ENCODE peak calls at places on chromosomes 4 and X, in four cellular contexts. One of them, this sample, is unnamed.

GRCh38 chr4:24533364-24533763 is 51.0 kb downstream of the DHX15 start:
- DNase-seq in right lobe of liver: no peak
- DNase-seq in upper lobe of left lung: no peak
- DNase-seq in A549: no peak
- DNase-seq in this sample: no peak

GRCh38 chr4:65656008-65656407 is 14.3 kb downstream of the EPHA5 start:
- DNase-seq in upper lobe of left lung: no peak
- DNase-seq in right lobe of liver: no peak
- DNase-seq in A549: no peak
- DNase-seq in this sample: no peak

GRCh38 chr4:137819964-137820383 is 287.7 kb upstream of the PCDH18 start:
- DNase-seq in upper lobe of left lung: no peak
- DNase-seq in A549: peak; percentile 1
- DNase-seq in right lobe of liver: no peak
- DNase-seq in this sample: peak; percentile 21

GRCh38 chr4:111650553-111651183 is 494.6 kb upstream of the FAM241A start:
- DNase-seq in upper lobe of left lung: no peak
- DNase-seq in right lobe of liver: no peak
- DNase-seq in A549: no peak
- DNase-seq in this sample: no peak

GRCh38 chr4:53364624-53365023 is 1.2 kb downstream of the SCFD2 start:
- DNase-seq in A549: no peak
- DNase-seq in right lobe of liver: no peak
- DNase-seq in upper lobe of left lung: no peak
- DNase-seq in this sample: no peak

GRCh38 chr4:36310793-36311192 is 29.4 kb downstream of the DTHD1 start:
- DNase-seq in right lobe of liver: no peak
- DNase-seq in upper lobe of left lung: peak; percentile 65
- DNase-seq in A549: no peak
- DNase-seq in this sample: no peak

GRCh38 chrX:41594634-41595033 is 94.1 kb upstream of the GPR34 start:
- DNase-seq in right lobe of liver: no peak
- DNase-seq in upper lobe of left lung: no peak
- DNase-seq in A549: no peak
- DNase-seq in this sample: no peak

GRCh38 chr4:121567748-121568147 is 129.0 kb downstream of the ANXA5 start:
- DNase-seq in right lobe of liver: no peak
- DNase-seq in A549: no peak
- DNase-seq in upper lobe of left lung: no peak
- DNase-seq in this sample: no peak

GRCh38 chr4:184062769-184063168 is 154.9 kb downstream of the ENPP6 start:
- DNase-seq in upper lobe of left lung: no peak
- DNase-seq in right lobe of liver: no peak
- DNase-seq in A549: no peak
- DNase-seq in this sample: no peak

GRCh38 chr4:169013396-169013795 is 3.3 kb upstream of the CBR4 start:
- DNase-seq in A549: no peak
- DNase-seq in upper lobe of left lung: no peak
- DNase-seq in right lobe of liver: no peak
- DNase-seq in this sample: no peak

GRCh38 chr4:153488719-153489384 is 22.7 kb downstream of the TMEM131L start:
- DNase-seq in upper lobe of left lung: peak; percentile 53
- DNase-seq in right lobe of liver: no peak
- DNase-seq in A549: no peak
- DNase-seq in this sample: no peak

GRCh38 chr4:14284578-14284977 is 657.1 kb upstream of the BOD1L1 start:
- DNase-seq in A549: no peak
- DNase-seq in right lobe of liver: no peak
- DNase-seq in upper lobe of left lung: no peak
- DNase-seq in this sample: no peak

GRCh38 chr4:7021930-7022658 is 21.1 kb upstream of the TADA2B start:
- DNase-seq in right lobe of liver: no peak
- DNase-seq in A549: peak; percentile 69
- DNase-seq in upper lobe of left lung: no peak
- DNase-seq in this sample: peak; percentile 30

GRCh38 chr4:140085062-140085622 is 68.8 kb downstream of the MAML3 start:
- DNase-seq in upper lobe of left lung: no peak
- DNase-seq in A549: peak; percentile 58
- DNase-seq in right lobe of liver: no peak
- DNase-seq in this sample: no peak

GRCh38 chr4:185534850-185535761 is at the start of gene PDLIM3:
- DNase-seq in right lobe of liver: peak; percentile 56
- DNase-seq in A549: peak; percentile 21
- DNase-seq in upper lobe of left lung: peak; percentile 43
- DNase-seq in this sample: no peak

GRCh38 chr4:165096776-165097175 is 15.9 kb downstream of the TMEM192 start:
- DNase-seq in A549: peak; percentile 6
- DNase-seq in right lobe of liver: no peak
- DNase-seq in upper lobe of left lung: no peak
- DNase-seq in this sample: no peak

GRCh38 chr4:151940290-151940689 is 179.5 kb upstream of the GATB start:
- DNase-seq in upper lobe of left lung: no peak
- DNase-seq in A549: no peak
- DNase-seq in right lobe of liver: no peak
- DNase-seq in this sample: no peak

GRCh38 chrX:108834036-108834435 is 97.7 kb upstream of the IRS4 start:
- DNase-seq in A549: no peak
- DNase-seq in upper lobe of left lung: no peak
- DNase-seq in right lobe of liver: no peak
- DNase-seq in this sample: no peak

GRCh38 chr4:8697826-8698225 is 105.3 kb downstream of the CPZ start:
- DNase-seq in right lobe of liver: no peak
- DNase-seq in upper lobe of left lung: no peak
- DNase-seq in A549: no peak
- DNase-seq in this sample: no peak

GRCh38 chr4:184937030-184937710 is 81.1 kb upstream of the HELT start:
- DNase-seq in A549: no peak
- DNase-seq in upper lobe of left lung: no peak
- DNase-seq in right lobe of liver: no peak
- DNase-seq in this sample: no peak

GRCh38 chr4:171875291-171875690 is 62.1 kb downstream of the GALNTL6 start:
- DNase-seq in upper lobe of left lung: no peak
- DNase-seq in A549: no peak
- DNase-seq in right lobe of liver: no peak
- DNase-seq in this sample: no peak

GRCh38 chr4:47383829-47384427 is 79.6 kb downstream of the COMMD8 start:
- DNase-seq in A549: peak; percentile 1
- DNase-seq in right lobe of liver: no peak
- DNase-seq in upper lobe of left lung: no peak
- DNase-seq in this sample: no peak

GRCh38 chr4:117983541-117984451 is 50.5 kb upstream of the NDST3 start:
- DNase-seq in A549: no peak
- DNase-seq in right lobe of liver: no peak
- DNase-seq in upper lobe of left lung: no peak
- DNase-seq in this sample: no peak

GRCh38 chr4:145935253-145936141 is 3.1 kb downstream of the ZNF827 start:
- DNase-seq in A549: no peak
- DNase-seq in upper lobe of left lung: peak; percentile 34
- DNase-seq in right lobe of liver: no peak
- DNase-seq in this sample: no peak

GRCh38 chr4:39526810-39527295 is 386 bp downstream of the UGDH start:
- DNase-seq in A549: no peak
- DNase-seq in upper lobe of left lung: no peak
- DNase-seq in right lobe of liver: no peak
- DNase-seq in this sample: no peak

GRCh38 chr4:183828839-183829238 is 76.3 kb upstream of the STOX2 start:
- DNase-seq in right lobe of liver: no peak
- DNase-seq in A549: no peak
- DNase-seq in upper lobe of left lung: no peak
- DNase-seq in this sample: no peak

GRCh38 chr4:159298502-159298901 is 195.6 kb downstream of the RAPGEF2 start:
- DNase-seq in right lobe of liver: no peak
- DNase-seq in upper lobe of left lung: no peak
- DNase-seq in A549: no peak
- DNase-seq in this sample: peak; percentile 48

GRCh38 chrX:17380221-17380620 is 5.2 kb downstream of the NHS start:
- DNase-seq in A549: no peak
- DNase-seq in right lobe of liver: no peak
- DNase-seq in upper lobe of left lung: no peak
- DNase-seq in this sample: no peak
- H3K27ac ChIP-seq in A549: no peak overlapping the region
- H3K27ac ChIP-seq in right lobe of liver: no peak overlapping the region
- H3K27ac ChIP-seq in upper lobe of left lung: no peak overlapping the region
- H3K27ac ChIP-seq in this sample: no peak overlapping the region

GRCh38 chrX:54496517-54496852 is 451 bp upstream of the FGD1 start:
- DNase-seq in right lobe of liver: no peak
- DNase-seq in upper lobe of left lung: no peak
- DNase-seq in A549: no peak
- DNase-seq in this sample: no peak

GRCh38 chrX:54495814-54496516 is at the start of gene FGD1:
- DNase-seq in upper lobe of left lung: peak; percentile 55
- DNase-seq in A549: peak; percentile 82
- DNase-seq in right lobe of liver: peak; percentile 61
- DNase-seq in this sample: no peak

GRCh38 chrX:54496936-54497335 is 902 bp upstream of the FGD1 start:
- DNase-seq in right lobe of liver: no peak
- DNase-seq in A549: no peak
- DNase-seq in upper lobe of left lung: no peak
- DNase-seq in this sample: no peak

GRCh38 chrX:54494166-54494969 is 1.7 kb downstream of the FGD1 start:
- DNase-seq in right lobe of liver: no peak
- DNase-seq in A549: no peak
- DNase-seq in upper lobe of left lung: no peak
- DNase-seq in this sample: no peak

DNA sequence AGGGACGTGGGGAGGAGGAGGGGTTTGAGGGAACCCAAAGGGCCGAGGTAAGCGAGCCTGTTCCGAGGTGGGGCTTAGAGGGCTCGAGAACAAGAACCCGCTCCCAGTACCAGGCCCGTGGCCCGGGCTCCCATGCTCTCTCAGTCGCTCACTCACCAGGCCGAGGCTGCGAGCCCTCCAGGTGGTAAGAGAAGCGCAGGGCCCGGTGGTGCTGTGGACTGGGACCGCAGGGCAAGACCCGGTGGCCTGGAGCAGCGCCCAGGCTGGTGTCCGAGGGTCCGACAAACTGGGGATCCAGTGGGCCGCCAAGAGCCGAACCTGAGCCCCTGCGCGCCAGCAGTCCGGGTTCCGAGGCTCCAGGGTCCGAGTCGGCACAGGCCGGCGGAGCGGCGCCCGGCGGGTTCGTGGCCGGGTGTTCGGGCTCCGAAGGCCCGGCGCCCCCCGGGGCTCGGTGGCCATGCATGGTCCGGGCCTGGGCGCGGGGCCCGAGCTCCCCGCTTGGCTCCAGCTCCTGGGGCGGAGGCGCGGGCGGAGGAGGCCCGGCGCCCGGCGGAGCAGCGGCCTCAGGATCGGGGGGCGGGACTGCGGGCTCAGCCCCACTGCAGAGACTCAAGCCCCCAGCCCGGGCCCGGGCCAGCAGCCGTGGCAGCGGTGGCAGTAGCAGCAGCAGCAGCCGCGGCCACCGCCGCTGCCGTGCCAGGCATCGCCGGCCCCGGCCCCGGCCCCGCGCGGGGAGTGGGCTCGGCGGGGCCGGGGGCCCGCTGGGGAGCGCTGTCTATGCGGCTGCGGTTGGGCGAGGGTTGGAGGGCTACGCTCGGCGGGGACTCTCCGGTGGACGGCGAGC is 842 bp downstream of the FGD1 start:
- DNase-seq in upper lobe of left lung: no peak
- DNase-seq in right lobe of liver: no peak
- DNase-seq in A549: no peak
- DNase-seq in this sample: no peak
- H3K27ac ChIP-seq in upper lobe of left lung: peak overlapping the region; percentile 43
- H3K27ac ChIP-seq in right lobe of liver: no peak overlapping the region
- H3K27ac ChIP-seq in A549: peak overlapping the region; percentile 95
- H3K27ac ChIP-seq in this sample: peak overlapping the region; percentile 55

GRCh38 chrX:106905064-106905708 is 2.0 kb upstream of the RIPPLY1 start:
- DNase-seq in upper lobe of left lung: no peak
- DNase-seq in A549: no peak
- DNase-seq in right lobe of liver: no peak
- DNase-seq in this sample: no peak

GRCh38 chrX:106902684-106903083 is 457 bp downstream of the RIPPLY1 start:
- DNase-seq in upper lobe of left lung: no peak
- DNase-seq in A549: no peak
- DNase-seq in right lobe of liver: no peak
- DNase-seq in this sample: no peak

GRCh38 chrX:106903291-106903820 is at the start of gene RIPPLY1:
- DNase-seq in upper lobe of left lung: no peak
- DNase-seq in right lobe of liver: no peak
- DNase-seq in A549: no peak
- DNase-seq in this sample: no peak

GRCh38 chrX:106903856-106904528 is 851 bp upstream of the RIPPLY1 start:
- DNase-seq in upper lobe of left lung: no peak
- DNase-seq in A549: no peak
- DNase-seq in right lobe of liver: no peak
- DNase-seq in this sample: no peak

DNA sequence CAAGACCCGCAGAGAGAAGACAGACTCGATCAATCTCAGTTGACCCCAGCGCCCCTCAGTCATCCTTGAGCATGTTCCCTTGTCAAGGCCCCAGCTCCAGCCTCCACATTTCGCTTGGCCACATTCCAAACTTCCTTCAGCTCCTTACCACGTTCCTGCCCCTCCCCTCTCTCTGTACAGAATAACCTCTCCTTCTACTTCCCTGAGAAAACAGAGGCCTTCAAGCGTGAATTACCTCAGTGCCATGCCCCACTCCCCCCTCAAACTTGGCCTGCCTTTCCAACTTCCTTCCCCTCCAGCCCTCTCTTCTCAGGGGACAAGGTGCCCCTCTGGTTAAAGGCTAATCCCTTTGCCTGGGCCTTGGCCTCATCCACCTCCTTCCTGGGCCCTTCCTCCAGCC is 3.2 kb upstream of the RIPPLY1 start:
- DNase-seq in right lobe of liver: no peak
- DNase-seq in upper lobe of left lung: no peak
- DNase-seq in A549: no peak
- DNase-seq in this sample: no peak
- H3K27ac ChIP-seq in right lobe of liver: no peak overlapping the region
- H3K27ac ChIP-seq in upper lobe of left lung: no peak overlapping the region
- H3K27ac ChIP-seq in A549: peak overlapping the region; percentile 75
- H3K27ac ChIP-seq in this sample: no peak overlapping the region

GRCh38 chrX:39203427-39203826 is 402.2 kb downstream of the MID1IP1 start:
- DNase-seq in upper lobe of left lung: no peak
- DNase-seq in right lobe of liver: no peak
- DNase-seq in A549: no peak
- DNase-seq in this sample: no peak
- H3K27ac ChIP-seq in upper lobe of left lung: no peak overlapping the region
- H3K27ac ChIP-seq in right lobe of liver: no peak overlapping the region
- H3K27ac ChIP-seq in A549: no peak overlapping the region
- H3K27ac ChIP-seq in this sample: no peak overlapping the region

GRCh38 chrX:79281775-79282174 is 85.4 kb downstream of the ITM2A start:
- DNase-seq in upper lobe of left lung: no peak
- DNase-seq in A549: no peak
- DNase-seq in right lobe of liver: no peak
- DNase-seq in this sample: no peak
- H3K27ac ChIP-seq in upper lobe of left lung: no peak overlapping the region
- H3K27ac ChIP-seq in A549: no peak overlapping the region
- H3K27ac ChIP-seq in right lobe of liver: no peak overlapping the region
- H3K27ac ChIP-seq in this sample: no peak overlapping the region

This sample was measured in keratinocyte.